ENCODE peak calls at places on chromosomes 1 and 21, in ten cellular contexts. G is retinal pigment epithelial cell; F is esophagus squamous epithelium; Y is stimulated activated CD4-positive, alpha-beta T cell treated with anti-CD3 and anti-CD28 coated beads, Interleukin-12 subunit alpha, Interleukin-12 subunit beta, amount 100 ng/mL, for 48 hours; T is Daoy; H is iris pigment epithelial cell; D is fibroblast of lung; L is pancreas; Q is EH; A is bronchial epithelial cell. M is an unnamed sample.

GRCh38 chr1:201551877-201552731 is 13.2 kb downstream of the NAV1 start:
- DNase-seq in G (no peak), F (no peak), Y (no peak), T (peak), H (peak), D (peak), L (no peak), Q (peak), A (peak), M (peak)

GRCh38 chr1:85048296-85049064 is at the start of gene MCOLN3:
- DNase-seq in G (no peak), F (no peak), Y (no peak), T (peak), H (no peak), D (no peak), L (peak), Q (peak), A (peak), M (peak)

GRCh38 chr1:202146279-202146678 is 1.7 kb upstream of the ARL8A start:
- DNase-seq in G (no peak), F (no peak), Y (no peak), T (no peak), H (no peak), D (no peak), L (no peak), Q (no peak), A (no peak), M (no peak)

GRCh38 chr1:189500777-189501176 is 976.9 kb downstream of the BRINP3 start:
- DNase-seq in G (peak), F (no peak), Y (no peak), T (peak), H (peak), D (peak), L (no peak), Q (no peak), A (peak), M (peak)

GRCh38 chr1:230091473-230092231 is 24.6 kb downstream of the GALNT2 start:
- DNase-seq in G (peak), F (no peak), Y (no peak), T (no peak), H (peak), D (peak), L (no peak), Q (peak), A (peak), M (no peak)

GRCh38 chr1:172887162-172887561 is 163.6 kb downstream of the TNFSF18 start:
- DNase-seq in G (no peak), F (no peak), Y (no peak), T (no peak), H (no peak), D (no peak), L (no peak), Q (no peak), A (peak), M (no peak)

GRCh38 chr1:44652445-44653106 is 21.7 kb downstream of the TMEM53 start:
- DNase-seq in G (no peak), F (no peak), Y (peak), T (peak), H (peak), D (peak), L (peak), Q (peak), A (peak), M (peak)

GRCh38 chr1:208029381-208030319 is 118.7 kb upstream of the CD34 start:
- DNase-seq in G (no peak), F (no peak), Y (no peak), T (peak), H (peak), D (peak), L (no peak), Q (peak), A (no peak), M (peak)

GRCh38 chr1:172775598-172776570 is 117.0 kb downstream of the FASLG start:
- DNase-seq in G (no peak), F (no peak), Y (no peak), T (no peak), H (peak), D (no peak), L (no peak), Q (peak), A (peak), M (no peak)

GRCh38 chr1:2548068-2548589 is 8.0 kb upstream of the TNFRSF14 start:
- DNase-seq in G (no peak), F (no peak), Y (peak), T (peak), H (peak), D (peak), L (peak), Q (peak), A (peak), M (peak)

GRCh38 chr1:212359794-212360479 is 54.7 kb downstream of the PACC1 start:
- DNase-seq in G (no peak), F (no peak), Y (no peak), T (no peak), H (no peak), D (no peak), L (no peak), Q (no peak), A (peak), M (no peak)

GRCh38 chr1:32878183-32878582 is 7.5 kb upstream of the FNDC5 start:
- DNase-seq in G (no peak), F (no peak), Y (no peak), T (peak), H (peak), D (peak), L (peak), Q (peak), A (peak), M (no peak)

GRCh38 chr1:101769520-101769919 is 227.2 kb downstream of the OLFM3 start:
- DNase-seq in G (no peak), F (no peak), Y (no peak), T (no peak), H (peak), D (no peak), L (no peak), Q (no peak), A (peak), M (peak)

GRCh38 chr1:67479146-67479891 is 49.1 kb upstream of the SERBP1 start:
- DNase-seq in G (no peak), F (no peak), Y (no peak), T (peak), H (no peak), D (peak), L (peak), Q (peak), A (peak), M (peak)

GRCh38 chr1:214330240-214330639 is 49.3 kb downstream of the SMYD2 start:
- DNase-seq in G (no peak), F (no peak), Y (no peak), T (no peak), H (no peak), D (no peak), L (no peak), Q (no peak), A (peak), M (no peak)

GRCh38 chr1:39335278-39335677 is 130.8 kb downstream of the MACF1 start:
- DNase-seq in G (no peak), F (no peak), Y (no peak), T (no peak), H (no peak), D (no peak), L (no peak), Q (no peak), A (no peak), M (no peak)

GRCh38 chr1:24989082-24989481 is 59.0 kb upstream of the RUNX3 start:
- DNase-seq in G (no peak), F (no peak), Y (no peak), T (no peak), H (no peak), D (no peak), L (no peak), Q (no peak), A (no peak), M (no peak)

GRCh38 chr1:181324797-181325616 is 158.3 kb upstream of the CACNA1E start:
- DNase-seq in G (no peak), F (no peak), Y (peak), T (peak), H (no peak), D (no peak), L (no peak), Q (no peak), A (peak), M (no peak)

GRCh38 chr1:40692429-40692905 is 963 bp downstream of the NFYC start:
- DNase-seq in G (no peak), F (no peak), Y (no peak), T (no peak), H (peak), D (peak), L (no peak), Q (peak), A (no peak), M (peak)

GRCh38 chr1:200671235-200671786 is 1.6 kb upstream of the DDX59 start:
- DNase-seq in G (no peak), F (no peak), Y (no peak), T (no peak), H (no peak), D (no peak), L (no peak), Q (no peak), A (no peak), M (no peak)

GRCh38 chr1:168613038-168613451 is 36.6 kb downstream of the XCL1 start:
- DNase-seq in G (no peak), F (no peak), Y (no peak), T (no peak), H (no peak), D (no peak), L (no peak), Q (no peak), A (no peak), M (no peak)

GRCh38 chr1:162385280-162385623 is 3.7 kb downstream of the C1orf226 start:
- DNase-seq in G (no peak), F (no peak), Y (no peak), T (no peak), H (no peak), D (no peak), L (no peak), Q (no peak), A (no peak), M (no peak)

GRCh38 chr1:8169364-8170058 is 143.4 kb upstream of the ERRFI1 start:
- DNase-seq in G (peak), F (peak), Y (peak), T (peak), H (peak), D (peak), L (no peak), Q (peak), A (peak), M (peak)

GRCh38 chr1:83959824-83960441 is 39.0 kb downstream of the TTLL7 start:
- DNase-seq in G (no peak), F (no peak), Y (no peak), T (no peak), H (peak), D (peak), L (no peak), Q (peak), A (peak), M (no peak)

GRCh38 chr1:192610114-192610958 is 25.6 kb upstream of the RGS13 start:
- DNase-seq in G (no peak), F (no peak), Y (no peak), T (no peak), H (peak), D (peak), L (no peak), Q (peak), A (peak), M (peak)

GRCh38 chr1:204180133-204180532 is 14.0 kb upstream of the REN start:
- DNase-seq in G (no peak), F (no peak), Y (no peak), T (no peak), H (no peak), D (no peak), L (no peak), Q (no peak), A (no peak), M (no peak)

GRCh38 chr1:157239936-157240335 is 101.7 kb upstream of the ETV3 start:
- DNase-seq in G (no peak), F (no peak), Y (no peak), T (no peak), H (no peak), D (no peak), L (no peak), Q (no peak), A (no peak), M (no peak)

GRCh38 chr1:152112101-152112884 is 3.0 kb downstream of the TCHH start:
- DNase-seq in G (no peak), F (no peak), Y (no peak), T (peak), H (peak), D (peak), L (no peak), Q (peak), A (no peak), M (peak)

GRCh38 chr1:197200468-197200899 is 54.0 kb upstream of the ASPM start:
- DNase-seq in G (no peak), F (no peak), Y (no peak), T (peak), H (peak), D (peak), L (no peak), Q (peak), A (peak), M (peak)

GRCh38 chr1:109783436-109783835 is 19.7 kb upstream of the EPS8L3 start:
- DNase-seq in G (peak), F (no peak), Y (no peak), T (peak), H (peak), D (peak), L (peak), Q (peak), A (peak), M (peak)

GRCh38 chr1:3687509-3687908 is 35.2 kb downstream of the TP73 start:
- DNase-seq in G (no peak), F (no peak), Y (no peak), T (no peak), H (no peak), D (no peak), L (no peak), Q (no peak), A (no peak), M (no peak)

GRCh38 chr1:11714831-11715574 is 20.9 kb upstream of the AGTRAP start:
- DNase-seq in G (no peak), F (no peak), Y (no peak), T (no peak), H (no peak), D (no peak), L (no peak), Q (no peak), A (no peak), M (no peak)

GRCh38 chr1:189646066-189646465 is 831.6 kb downstream of the BRINP3 start:
- DNase-seq in G (no peak), F (no peak), Y (no peak), T (no peak), H (no peak), D (no peak), L (no peak), Q (no peak), A (no peak), M (no peak)

GRCh38 chr21:36504067-36505058 is 24.4 kb upstream of the CLDN14 start:
- DNase-seq in G (no peak), F (no peak), Y (peak), T (peak), H (peak), D (peak), L (no peak), Q (peak), A (peak), M (peak)

GRCh38 chr1:32342704-32343103 is 6.7 kb upstream of the MARCKSL1 start:
- DNase-seq in G (no peak), F (no peak), Y (no peak), T (no peak), H (no peak), D (no peak), L (no peak), Q (no peak), A (no peak), M (no peak)

GRCh38 chr1:19813651-19813960 is 1.5 kb downstream of the RNF186 start:
- DNase-seq in G (no peak), F (no peak), Y (no peak), T (no peak), H (no peak), D (no peak), L (no peak), Q (no peak), A (no peak), M (no peak)

M was measured in astrocyte of the hippocampus.